ENCODE peak calls at places on chromosomes 13 and 19, in five cellular contexts. B is GM10248, X is lower lobe of right lung, G is nephron progenitor cell, Y is transverse colon. R is an unnamed sample.

GRCh38 chr19:45999653-46000121 is 4.4 kb downstream of the CCDC61 start:
- DNase-seq in X (no peak), B (no peak), Y (no peak), G (peak), R (no peak)

GRCh38 chr13:113171250-113172125 is 13.0 kb downstream of the PROZ start:
- DNase-seq in B (no peak), G (no peak), Y (no peak), X (no peak), R (no peak)

GRCh38 chr19:47228937-47229673 is 1.9 kb downstream of the BBC3 start:
- DNase-seq in X (no peak), Y (peak), G (no peak), B (no peak), R (no peak)

GRCh38 chr13:109783447-109783814 is 3.0 kb downstream of the IRS2 start:
- DNase-seq in X (no peak), Y (no peak), B (no peak), G (no peak), R (no peak)

GRCh38 chr13:114102521-114103288 is 29.7 kb downstream of the RASA3 start:
- DNase-seq in B (no peak), Y (peak), G (peak), X (peak), R (no peak)

GRCh38 chr13:102897371-102898138 is 51.7 kb downstream of the ERCC5 start:
- DNase-seq in X (no peak), G (no peak), Y (no peak), B (no peak), R (no peak)

GRCh38 chr13:111168116-111168515 is 53.0 kb downstream of the ARHGEF7 start:
- DNase-seq in X (no peak), Y (no peak), B (no peak), G (no peak), R (no peak)

GRCh38 chr19:54029930-54030490 is 33.7 kb downstream of the VSTM1 start:
- DNase-seq in Y (peak), G (peak), B (peak), X (peak), R (peak)

GRCh38 chr13:39765801-39766463 is 110.5 kb downstream of the COG6 start:
- DNase-seq in Y (peak), B (no peak), X (peak), G (peak), R (no peak)

GRCh38 chr13:98279473-98280175 is 102.6 kb upstream of the RNF113B start:
- DNase-seq in Y (no peak), G (peak), X (no peak), B (no peak), R (no peak)

GRCh38 chr13:102870677-102871415 is 25.0 kb downstream of the ERCC5 start:
- DNase-seq in Y (peak), G (peak), X (peak), B (peak), R (peak)

GRCh38 chr13:33445024-33445423 is 159.5 kb upstream of the STARD13 start:
- DNase-seq in X (no peak), G (no peak), B (no peak), Y (no peak), R (no peak)

GRCh38 chr13:40518481-40518882 is 148.0 kb downstream of the FOXO1 start:
- DNase-seq in B (peak), G (no peak), Y (no peak), X (no peak), R (no peak)

GRCh38 chr13:60139272-60139671 is 24.5 kb downstream of the DIAPH3 start:
- DNase-seq in B (no peak), X (no peak), G (no peak), Y (no peak), R (no peak)

GRCh38 chr13:114135731-114136171 is 3.3 kb upstream of the RASA3 start:
- DNase-seq in Y (no peak), X (no peak), G (no peak), B (no peak), R (no peak)

GRCh38 chr13:25249001-25249543 is 38.2 kb downstream of the MTMR6 start:
- DNase-seq in X (no peak), B (peak), Y (no peak), G (no peak), R (peak)

GRCh38 chr13:107650081-107650701 is 565.1 kb downstream of the LIG4 start:
- DNase-seq in G (peak), X (peak), B (peak), Y (peak), R (peak)

GRCh38 chr13:74077375-74077774 is 56.8 kb downstream of the KLF12 start:
- DNase-seq in Y (no peak), X (no peak), B (no peak), G (no peak), R (no peak)

GRCh38 chr13:24148414-24149305 is 11.9 kb upstream of the SPATA13 start:
- DNase-seq in G (no peak), B (no peak), X (peak), Y (peak), R (no peak)

GRCh38 chr19:23365222-23365621 is 30.0 kb downstream of the ZNF91 start:
- DNase-seq in G (no peak), Y (no peak), X (no peak), B (no peak), R (no peak)

GRCh38 chr19:10120538-10121198 is 969 bp upstream of the EIF3G start:
- DNase-seq in G (no peak), X (no peak), Y (no peak), B (no peak), R (no peak)

GRCh38 chr13:54949735-54950134 is 1921.1 kb downstream of the OLFM4 start:
- DNase-seq in Y (no peak), B (no peak), X (no peak), G (no peak), R (no peak)

GRCh38 chr13:54950546-54950945 is 1921.9 kb downstream of the OLFM4 start:
- DNase-seq in Y (no peak), B (no peak), X (no peak), G (no peak), R (no peak)

GRCh38 chr13:54945978-54946377 is 1917.4 kb downstream of the OLFM4 start:
- DNase-seq in Y (no peak), G (no peak), B (no peak), X (no peak), R (no peak)
- TF ChIP-seq CTCF in Y (no peak), G (no peak), B (no peak), X (no peak), R (no peak)

GRCh38 chr19:6551607-6552450 is 21.0 kb downstream of the TNFSF9 start:
- DNase-seq in G (peak), Y (peak), B (peak), X (peak), R (peak)
- TF ChIP-seq CTCF in G (peak), Y (no peak), B (peak), X (peak), R (peak)

DNA sequence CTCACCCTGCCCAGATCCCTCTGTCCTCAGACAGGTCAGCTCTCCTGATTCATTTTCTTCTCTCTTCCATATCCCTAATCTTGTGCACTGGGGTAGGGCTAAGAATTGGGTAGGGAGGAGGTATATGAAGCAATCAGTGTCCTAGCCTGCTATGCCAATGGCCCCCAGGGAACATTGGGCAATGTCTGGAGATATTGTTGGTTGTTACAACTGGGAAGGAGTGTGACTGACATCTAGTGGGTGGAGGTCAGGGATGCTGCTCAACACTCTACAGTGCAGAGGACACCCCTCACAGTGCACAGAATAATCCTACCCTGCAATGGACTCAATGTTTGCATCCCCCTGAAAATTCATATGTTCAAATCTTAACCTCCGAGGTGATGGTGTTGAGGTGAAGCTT is 57.5 kb downstream of the CPAMD8 start:
- DNase-seq in Y (no peak), X (no peak), B (no peak), G (no peak), R (no peak)
- TF ChIP-seq CTCF in Y (no peak), X (no peak), B (no peak), G (no peak), R (no peak)

GRCh38 chr13:72643339-72643989 is 84.0 kb downstream of the MZT1 start:
- DNase-seq in B (peak), G (peak), X (peak), Y (peak), R (peak)
- TF ChIP-seq CTCF in B (peak), G (peak), X (peak), Y (peak), R (peak)

GRCh38 chr13:41941174-41941573 is 19.7 kb downstream of the VWA8 start:
- DNase-seq in X (no peak), B (no peak), G (no peak), Y (no peak), R (no peak)

GRCh38 chr13:41944635-41945401 is 16.1 kb downstream of the VWA8 start:
- DNase-seq in B (no peak), G (no peak), X (no peak), Y (no peak), R (no peak)

GRCh38 chr13:41944229-41944628 is 16.7 kb downstream of the VWA8 start:
- DNase-seq in Y (no peak), X (no peak), B (no peak), G (no peak), R (no peak)

GRCh38 chr13:41939403-41939802 is 21.5 kb downstream of the VWA8 start:
- DNase-seq in G (no peak), B (no peak), Y (no peak), X (no peak), R (no peak)

GRCh38 chr13:41942462-41943094 is 18.3 kb downstream of the VWA8 start:
- DNase-seq in X (no peak), Y (no peak), B (no peak), G (peak), R (no peak)
- TF ChIP-seq CTCF in X (no peak), Y (no peak), B (peak), G (no peak), R (peak)

GRCh38 chr13:101512650-101513049 is 60.2 kb downstream of the ITGBL1 start:
- DNase-seq in B (no peak), G (no peak), Y (no peak), X (no peak), R (no peak)

GRCh38 chr13:101516262-101516661 is 63.8 kb downstream of the ITGBL1 start:
- DNase-seq in B (no peak), G (no peak), X (no peak), Y (no peak), R (no peak)

GRCh38 chr13:101515504-101515903 is 63.0 kb downstream of the ITGBL1 start:
- DNase-seq in X (no peak), Y (no peak), B (no peak), G (no peak), R (no peak)

GRCh38 chr13:101514100-101514499 is 61.6 kb downstream of the ITGBL1 start:
- DNase-seq in X (no peak), Y (no peak), G (no peak), B (no peak), R (no peak)

GRCh38 chr13:101514695-101515275 is 62.3 kb downstream of the ITGBL1 start:
- DNase-seq in Y (no peak), X (no peak), B (peak), G (peak), R (peak)
- TF ChIP-seq CTCF in Y (peak), X (peak), B (peak), G (peak), R (peak)

GRCh38 chr19:2419754-2420153 is 7.6 kb downstream of the TIMM13 start:
- DNase-seq in Y (no peak), B (no peak), X (no peak), G (no peak), R (no peak)
- TF ChIP-seq CTCF in Y (no peak), B (no peak), X (no peak), G (no peak), R (no peak)

DNA sequence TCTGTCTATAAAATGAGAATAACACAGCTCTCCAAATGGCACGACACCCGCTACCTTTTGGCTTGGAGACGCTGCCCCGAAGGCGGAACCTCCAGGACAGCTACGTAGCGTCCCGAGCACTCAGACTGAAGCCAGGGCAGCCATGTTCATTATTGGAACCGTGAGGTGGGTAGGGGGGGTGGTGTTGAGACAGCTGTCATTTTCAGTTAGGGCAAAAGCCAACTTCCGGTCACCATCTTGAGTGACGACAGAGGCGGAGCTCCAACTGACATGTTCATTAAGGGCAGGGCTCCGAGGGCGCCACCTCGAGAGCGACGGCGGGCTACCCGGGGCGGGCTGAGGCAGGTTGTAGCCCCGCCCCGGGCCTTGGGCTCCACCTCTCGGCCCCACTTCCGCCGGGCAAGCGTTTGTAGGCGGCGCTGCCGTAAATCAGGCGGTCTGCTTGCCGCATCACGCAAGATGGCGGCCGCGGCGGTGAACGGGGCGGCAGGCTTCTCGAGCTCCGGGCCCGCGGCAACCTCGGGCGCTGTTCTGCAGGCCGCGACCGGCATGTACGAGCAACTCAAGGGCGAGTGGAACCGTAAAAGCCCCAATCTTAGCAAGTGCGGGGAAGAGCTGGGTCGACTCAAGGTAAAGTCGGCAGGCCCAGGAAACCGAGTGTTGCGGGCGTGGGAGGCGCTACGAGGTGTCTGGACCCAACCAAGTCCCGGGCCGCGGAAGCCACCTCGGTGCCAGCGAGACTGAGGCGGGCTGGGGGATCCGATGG is at the start of gene PSMD8:
- DNase-seq in B (peak), G (peak), Y (peak), X (peak), R (peak)
- TF ChIP-seq CTCF in B (peak), G (no peak), Y (peak), X (peak), R (peak)